ENCODE peak calls at places on chromosomes 5 and 9, in six cellular contexts. P is A549; D is activated CD8-positive, alpha-beta memory T cell treated with anti-CD3 and anti-CD28 coated beads for 24 hours; R is GM12865; I is brain microvascular endothelial cell; J is astrocyte. K is an unnamed sample.

GRCh38 chr5:132489051-132489770 is 1.4 kb downstream of the IRF1 start:
- DNase-seq in J (no peak), I (no peak), D (no peak), P (no peak), R (peak), K (no peak)

GRCh38 chr5:168796840-168797548 is 217.8 kb upstream of the PANK3 start:
- DNase-seq in D (no peak), J (no peak), P (no peak), I (no peak), R (no peak), K (no peak)

GRCh38 chr9:129221233-129221632 is 43.2 kb upstream of the IER5L start:
- DNase-seq in I (no peak), R (peak), D (peak), J (no peak), P (no peak), K (no peak)

GRCh38 chr9:14554866-14555265 is 138.4 kb downstream of the ZDHHC21 start:
- DNase-seq in I (peak), D (no peak), R (no peak), P (no peak), J (no peak), K (no peak)

GRCh38 chr9:99594056-99594780 is 227.5 kb upstream of the NR4A3 start:
- DNase-seq in J (no peak), P (no peak), I (no peak), D (no peak), R (no peak), K (no peak)

GRCh38 chr9:82540175-82540574 is 522.8 kb downstream of the RASEF start:
- DNase-seq in D (no peak), I (no peak), J (no peak), P (no peak), R (no peak), K (no peak)

GRCh38 chr9:138077898-138078540 is 200.4 kb downstream of the CACNA1B start:
- DNase-seq in R (no peak), I (no peak), J (no peak), D (no peak), P (no peak), K (no peak)

GRCh38 chr5:35830587-35830986 is 26.1 kb upstream of the IL7R start:
- DNase-seq in P (no peak), D (no peak), I (no peak), J (no peak), R (no peak), K (no peak)

GRCh38 chr9:130805510-130806387 is 29.3 kb upstream of the ABL1 start:
- DNase-seq in I (no peak), P (no peak), D (no peak), R (peak), J (no peak), K (no peak)

GRCh38 chr9:137305060-137305787 is 3.2 kb upstream of the NRARP start:
- DNase-seq in R (peak), J (peak), I (peak), P (no peak), D (peak), K (no peak)

GRCh38 chr9:126166291-126166690 is 160.3 kb upstream of the MVB12B start:
- DNase-seq in P (no peak), D (peak), R (no peak), J (no peak), I (no peak), K (no peak)

GRCh38 chr5:67047180-67047579 is 149.4 kb downstream of the CD180 start:
- DNase-seq in R (no peak), D (no peak), J (no peak), P (no peak), I (no peak), K (no peak)

GRCh38 chr9:71891557-71892189 is 19.3 kb downstream of the ABHD17B start:
- DNase-seq in J (no peak), P (no peak), D (no peak), R (no peak), I (no peak), K (no peak)